ENCODE peak calls at places on chromosomes 3 and 15, in six cellular contexts. Q is MM.1S, T is PC-9, W is PC-3, F is hepatocyte, I is GM23248. K is an unnamed sample.

GRCh38 chr3:29410660-29411405 is 130.0 kb downstream of the RBMS3 start:
- DNase-seq in W (no peak), F (no peak), T (no peak), I (no peak), Q (no peak), K (no peak)

GRCh38 chr3:107525101-107525953 is 2.6 kb downstream of the BBX start:
- DNase-seq in F (peak; percentile 31), I (peak; percentile 67), T (peak; percentile 60), W (peak; percentile 27), Q (peak; percentile 9), K (peak; percentile 52)

GRCh38 chr15:38876211-38876610 is 311.6 kb upstream of the RASGRP1 start:
- DNase-seq in T (no peak), F (no peak), W (no peak), Q (no peak), I (no peak), K (no peak)

GRCh38 chr15:84727429-84727828 is 11.5 kb upstream of the SEC11A start:
- DNase-seq in W (no peak), T (no peak), Q (no peak), F (no peak), I (no peak), K (no peak)

GRCh38 chr3:127288343-127288742 is 497 bp upstream of the PRR20G start:
- DNase-seq in I (no peak), T (no peak), Q (no peak), F (no peak), W (no peak), K (no peak)

GRCh38 chr15:33923446-33923845 is 44.9 kb upstream of the CHRM5 start:
- DNase-seq in I (no peak), W (no peak), Q (no peak), T (no peak), F (no peak), K (no peak)

GRCh38 chr3:195086341-195086740 is 184.6 kb downstream of the XXYLT1 start:
- DNase-seq in T (no peak), F (no peak), I (no peak), W (no peak), Q (no peak), K (no peak)

GRCh38 chr3:133158686-133159085 is 120.5 kb downstream of the TMEM108 start:
- DNase-seq in T (no peak), I (no peak), Q (no peak), W (no peak), F (no peak), K (no peak)

GRCh38 chr15:78311292-78311691 is 11.9 kb upstream of the SKIC8 start:
- DNase-seq in I (no peak), F (no peak), T (no peak), Q (no peak), W (no peak), K (no peak)

GRCh38 chr3:197151562-197151961 is 121.9 kb upstream of the MELTF start:
- DNase-seq in Q (no peak), I (peak; percentile 76), T (peak; percentile 76), F (peak; percentile 61), W (peak; percentile 80), K (no peak)

GRCh38 chr3:179464296-179465092 is 13.2 kb upstream of the GNB4 start:
- DNase-seq in F (no peak), W (no peak), Q (peak; percentile 23), T (no peak), I (no peak), K (peak; percentile 30)

GRCh38 chr15:79887054-79887453 is 9.8 kb downstream of the MTHFS start:
- DNase-seq in I (no peak), T (no peak), Q (no peak), F (no peak), W (no peak), K (no peak)

DNA sequence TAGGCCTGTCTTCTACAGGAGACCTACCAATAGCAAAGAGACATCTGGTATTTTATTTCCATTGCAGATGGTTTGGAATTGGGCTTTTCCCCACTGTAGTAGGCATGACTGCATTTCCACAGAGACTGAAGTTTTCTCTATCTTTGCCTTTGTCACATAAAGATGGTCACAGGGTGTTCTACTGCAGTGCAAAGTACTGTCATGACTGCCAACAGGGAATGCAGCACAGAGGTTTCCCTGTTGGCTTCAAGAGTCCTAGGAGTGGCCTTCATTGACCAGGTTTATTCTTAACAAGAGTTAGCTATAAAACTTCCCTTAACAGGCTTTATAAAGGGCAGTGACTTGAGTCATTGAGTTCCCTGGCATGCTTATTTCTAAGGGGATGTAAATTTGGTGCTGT is 36.8 kb upstream of the TM4SF4 start:
- DNase-seq in F (peak; percentile 27), W (no peak), Q (no peak), T (no peak), I (no peak), K (no peak)
- H3K9me2 ChIP-seq in F (no peaks in the 10 kb centered on the region), W (no peaks in the 10 kb centered on the region), Q (no peaks in the 10 kb centered on the region), T (no peaks in the 10 kb centered on the region), I (no peaks in the 10 kb centered on the region), K (no peaks in the 10 kb centered on the region)

GRCh38 chr15:93001881-93002280 is 87.1 kb downstream of the RGMA start:
- DNase-seq in F (no peak), W (peak; percentile 21), Q (no peak), I (peak; percentile 32), T (no peak), K (peak; percentile 15)
- H3K9me2 ChIP-seq in F (no peaks in the 10 kb centered on the region), W (no peaks in the 10 kb centered on the region), Q (no peaks in the 10 kb centered on the region), I (no peaks in the 10 kb centered on the region), T (no peaks in the 10 kb centered on the region), K (no peaks in the 10 kb centered on the region)

GRCh38 chr3:5480190-5480589 is 292.7 kb downstream of the EDEM1 start:
- DNase-seq in Q (no peak), F (no peak), I (no peak), T (no peak), W (no peak), K (no peak)
- H3K9me2 ChIP-seq in Q (no peaks in the 10 kb centered on the region), F (no peaks in the 10 kb centered on the region), I (no peaks in the 10 kb centered on the region), T (no peaks in the 10 kb centered on the region), W (no peaks in the 10 kb centered on the region), K (no peaks in the 10 kb centered on the region)

GRCh38 chr15:40554164-40554530 is 10.7 kb downstream of the CCDC32 start:
- DNase-seq in T (no peak), W (no peak), F (no peak), Q (peak; percentile 2), I (no peak), K (peak; percentile 77)

GRCh38 chr15:40555876-40556275 is 9.0 kb downstream of the CCDC32 start:
- DNase-seq in F (no peak), Q (peak; percentile 2), T (no peak), W (no peak), I (no peak), K (no peak)

GRCh38 chr15:40564591-40565332 is at the start of gene CCDC32:
- DNase-seq in W (peak; percentile 99), Q (peak; percentile 99), T (peak; percentile 94), F (peak; percentile 98), I (peak; percentile 99), K (peak; percentile 100)

GRCh38 chr15:40562691-40563090 is 2.2 kb downstream of the CCDC32 start:
- DNase-seq in F (no peak), Q (no peak), W (no peak), I (no peak), T (no peak), K (no peak)

DNA sequence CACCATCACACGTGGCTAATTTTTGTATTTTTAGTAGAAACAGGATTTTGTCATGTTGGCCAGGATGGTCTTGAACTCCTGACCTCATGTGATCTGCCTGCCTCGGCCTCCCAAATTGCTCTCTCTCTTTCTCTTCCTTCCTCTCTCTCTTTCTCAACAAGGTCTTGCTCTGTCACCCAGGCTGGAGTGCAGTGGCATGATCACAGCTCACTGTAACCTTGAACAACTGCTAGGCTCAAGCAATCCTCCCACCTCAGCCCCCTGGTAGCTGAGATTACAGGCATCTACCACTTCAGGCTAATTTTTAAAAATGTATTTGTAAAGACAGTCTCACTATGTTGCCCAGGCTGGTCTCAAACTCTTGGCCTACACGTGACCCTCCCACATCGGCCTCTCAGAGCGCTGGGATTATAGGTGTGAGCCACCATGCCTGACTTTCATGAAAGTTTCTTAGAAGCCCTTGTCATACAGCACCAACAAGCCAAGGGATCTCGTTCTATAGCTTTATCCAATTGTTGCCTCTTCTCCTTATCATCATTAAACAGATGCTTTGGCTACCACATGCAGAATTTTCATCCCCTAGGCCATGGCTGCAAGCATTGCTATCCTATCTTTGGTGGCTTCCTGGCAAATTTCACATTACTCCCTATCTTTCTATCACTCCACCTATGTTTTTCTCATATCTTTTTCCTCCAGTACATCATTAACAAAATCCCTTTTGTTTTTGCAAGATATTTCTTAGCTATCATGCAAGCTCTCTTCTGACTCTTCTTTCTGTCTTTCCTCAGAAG is 5.7 kb downstream of the CCDC32 start:
- DNase-seq in Q (peak; percentile 5), F (no peak), W (no peak), I (no peak), T (no peak), K (no peak)
- H3K9me2 ChIP-seq in Q (no peaks in the 10 kb centered on the region), F (no peaks in the 10 kb centered on the region), W (no peaks in the 10 kb centered on the region), I (no peaks in the 10 kb centered on the region), T (no peaks in the 10 kb centered on the region), K (no peaks in the 10 kb centered on the region)

GRCh38 chr15:23372284-23372683 is 17.7 kb downstream of the GOLGA8S start:
- DNase-seq in T (no peak), W (no peak), Q (no peak), F (no peak), I (no peak), K (peak; percentile 21)

DNA sequence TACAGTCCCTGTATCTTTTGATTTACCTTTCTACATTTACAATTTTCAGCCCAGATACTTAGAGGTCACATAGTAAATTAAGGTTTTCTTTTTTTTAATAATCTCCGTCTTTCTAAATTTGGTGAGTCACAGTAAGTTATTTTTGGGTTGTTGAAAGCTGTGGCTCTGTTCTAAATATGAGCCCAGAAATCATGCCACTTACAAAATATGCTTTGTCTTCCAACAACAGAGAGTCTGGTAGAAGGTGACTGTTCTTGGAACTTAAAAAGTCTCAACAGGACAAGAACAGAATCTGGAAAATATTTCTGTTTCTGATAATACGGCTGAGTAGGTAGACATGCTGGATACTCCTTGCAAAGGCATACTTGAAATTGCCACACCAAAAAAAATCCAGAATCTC is 16.0 kb downstream of the GOLGA8S start:
- DNase-seq in T (no peak), W (no peak), I (no peak), F (no peak), Q (no peak), K (no peak)
- H3K9me2 ChIP-seq in T (no peaks in the 10 kb centered on the region), W (no peaks in the 10 kb centered on the region), I (no peaks in the 10 kb centered on the region), F (no peaks in the 10 kb centered on the region), Q (no peaks in the 10 kb centered on the region), K (no peaks in the 10 kb centered on the region)

GRCh38 chr3:159860727-159861126 is 127.9 kb upstream of the IL12A start:
- DNase-seq in I (no peak), F (no peak), T (peak; percentile 12), W (no peak), Q (no peak), K (no peak)
- H3K9me2 ChIP-seq in I (no peaks in the 10 kb centered on the region), F (no peaks in the 10 kb centered on the region), T (no peaks in the 10 kb centered on the region), W (no peaks in the 10 kb centered on the region), Q (no peaks in the 10 kb centered on the region), K (no peaks in the 10 kb centered on the region)